ENCODE peak calls at places on chromosomes 5 and 9, in nine cellular contexts. C, O, Q, Z, G, N, T, A and P are unnamed samples.
A peak's percentile ranks its signal among the peaks of the same experiment; 100 is the strongest.

GRCh38 chr9:81522721-81523551 is 166.4 kb downstream of the TLE1 start:
- DNase-seq in C (no peak), O (no peak), Q (no peak), Z (no peak), G (no peak), N (no peak), T (peak; percentile 66), A (peak; percentile 61), P (no peak)

GRCh38 chr5:178305801-178306200 is 73.2 kb upstream of the PHYKPL start:
- DNase-seq in C (no peak), O (no peak), Q (no peak), Z (no peak), G (peak; percentile 56), N (no peak), T (no peak), A (no peak), P (no peak)

GRCh38 chr5:98904786-98905185 is 24.0 kb downstream of the CHD1 start:
- DNase-seq in C (no peak), O (no peak), Q (no peak), Z (no peak), G (no peak), N (no peak), T (peak; percentile 63), A (no peak), P (no peak)

GRCh38 chr5:170648546-170648945 is 135.0 kb upstream of the GABRP start:
- DNase-seq in C (no peak), O (no peak), Q (no peak), Z (no peak), G (no peak), N (no peak), T (peak; percentile 5), A (no peak), P (no peak)

GRCh38 chr9:113468716-113469448 is 5.4 kb downstream of the RGS3 start:
- DNase-seq in C (no peak), O (no peak), Q (no peak), Z (no peak), G (no peak), N (no peak), T (no peak), A (peak; percentile 86), P (peak; percentile 53)

GRCh38 chr5:109650451-109650850 is 39.3 kb upstream of the MAN2A1 start:
- DNase-seq in C (no peak), O (no peak), Q (no peak), Z (no peak), G (no peak), N (no peak), T (no peak), A (no peak), P (no peak)

GRCh38 chr5:168946363-168946762 is 354.6 kb downstream of the SLIT3 start:
- DNase-seq in C (no peak), O (no peak), Q (no peak), Z (no peak), G (no peak), N (no peak), T (no peak), A (no peak), P (no peak)

GRCh38 chr9:16726718-16727451 is 143.6 kb downstream of the BNC2 start:
- DNase-seq in C (no peak), O (peak; percentile 83), Q (peak; percentile 87), Z (peak; percentile 62), G (peak; percentile 78), N (no peak), T (peak; percentile 83), A (peak; percentile 65), P (peak; percentile 82)

GRCh38 chr9:91896513-91897121 is 53.4 kb downstream of the ROR2 start:
- DNase-seq in C (peak; percentile 49), O (peak; percentile 54), Q (peak; percentile 77), Z (peak; percentile 71), G (peak; percentile 40), N (no peak), T (peak; percentile 46), A (peak; percentile 78), P (peak; percentile 47)

GRCh38 chr5:158287643-158288228 is 428.8 kb upstream of the CLINT1 start:
- DNase-seq in C (no peak), O (no peak), Q (peak; percentile 28), Z (no peak), G (no peak), N (no peak), T (peak; percentile 72), A (no peak), P (no peak)

GRCh38 chr5:10518352-10518751 is 45.5 kb upstream of the ANKRD33B start:
- DNase-seq in C (no peak), O (no peak), Q (no peak), Z (no peak), G (no peak), N (no peak), T (peak; percentile 55), A (no peak), P (no peak)

GRCh38 chr9:4344946-4345345 is 45.1 kb upstream of the GLIS3 start:
- DNase-seq in C (no peak), O (no peak), Q (no peak), Z (no peak), G (no peak), N (no peak), T (no peak), A (peak; percentile 33), P (no peak)

GRCh38 chr5:90909091-90909503 is 350.5 kb downstream of the ADGRV1 start:
- DNase-seq in C (no peak), O (no peak), Q (no peak), Z (no peak), G (no peak), N (no peak), T (peak; percentile 39), A (no peak), P (peak; percentile 23)

DNA sequence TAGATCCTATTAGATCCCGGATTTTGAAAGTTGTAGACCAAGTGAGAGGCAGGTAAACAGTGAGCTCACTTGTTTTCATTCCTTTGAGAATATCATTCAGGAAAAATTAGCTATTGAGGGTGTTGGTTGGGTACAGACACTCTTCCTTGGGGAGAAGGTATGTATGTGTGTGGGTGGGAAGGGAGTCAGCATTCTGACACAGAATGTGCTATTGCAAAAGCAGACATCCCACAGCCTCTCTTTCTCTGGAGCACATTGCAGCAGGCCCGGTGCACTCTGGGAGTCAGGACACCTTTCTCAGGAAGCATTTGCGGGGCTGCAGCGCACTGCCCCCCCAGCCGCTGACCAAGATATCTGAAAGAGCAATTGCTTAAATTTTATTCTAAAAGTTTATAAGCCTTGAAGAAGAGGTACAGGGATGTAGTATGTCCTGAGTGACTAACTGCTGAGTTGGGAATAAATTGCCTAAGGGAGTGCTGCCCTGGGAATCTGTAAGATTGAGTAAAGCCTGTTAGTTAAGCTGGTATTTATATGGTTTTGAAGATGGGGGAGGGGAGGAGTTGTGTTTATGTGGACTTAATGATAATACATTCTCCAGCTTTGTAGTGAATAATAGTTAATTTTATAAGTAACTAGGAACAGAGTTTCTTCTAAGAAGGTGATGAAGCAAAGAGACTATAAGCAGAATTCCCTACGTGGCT is 5.2 kb downstream of the TNFAIP8 start:
- DNase-seq in C (no peak), O (no peak), Q (no peak), Z (no peak), G (no peak), N (no peak), T (peak; percentile 83), A (no peak), P (no peak)
- H3K4me1 ChIP-seq in C (peaks cover 56% of the 10 kb centered on the region), O (no peaks in the 10 kb centered on the region), Q (peaks cover 3% of the 10 kb centered on the region), Z (peaks cover 85% of the 10 kb centered on the region), G (peaks cover 100% of the 10 kb centered on the region), N (peaks cover 3% of the 10 kb centered on the region), T (peaks cover 20% of the 10 kb centered on the region), A (peaks cover 5% of the 10 kb centered on the region), P (peaks cover 17% of the 10 kb centered on the region)

DNA sequence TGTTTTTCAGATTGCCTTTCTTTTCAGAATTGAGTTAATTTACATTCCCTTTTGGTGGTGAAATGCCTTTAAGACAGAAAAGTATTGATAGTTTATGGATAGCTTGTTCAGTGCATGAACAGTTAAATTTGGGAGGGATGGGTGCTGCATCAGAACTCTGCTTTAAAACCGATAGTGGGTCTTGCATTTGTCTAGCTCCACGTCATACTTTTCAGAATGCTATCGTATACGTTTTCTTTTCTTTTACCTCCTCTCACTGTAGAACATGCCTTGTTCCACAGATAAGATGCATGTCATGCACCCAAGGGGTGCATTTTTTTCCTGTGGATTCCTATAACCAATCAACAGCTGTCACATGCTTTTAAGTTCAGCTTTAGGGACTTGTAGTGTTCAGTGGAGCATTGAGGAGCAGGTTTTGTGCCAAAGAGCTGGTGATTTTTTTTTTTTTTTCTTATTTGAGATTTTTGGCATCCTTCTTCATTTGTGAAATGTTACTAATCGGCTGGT is 2.3 kb downstream of the SLC44A1 start:
- DNase-seq in C (no peak), O (no peak), Q (no peak), Z (no peak), G (no peak), N (no peak), T (no peak), A (no peak), P (no peak)
- TF ChIP-seq POLR2A in C (no peak), O (no peak), Q (no peak), Z (no peak), G (no peak), N (no peak), T (no peak), A (no peak), P (no peak)

GRCh38 chr9:136587944-136588662 is 42.3 kb upstream of the NOTCH1 start:
- DNase-seq in C (peak; percentile 57), O (peak; percentile 51), Q (no peak), Z (no peak), G (no peak), N (no peak), T (no peak), A (no peak), P (no peak)

GRCh38 chr9:136587145-136587943 is 41.5 kb upstream of the NOTCH1 start:
- DNase-seq in C (peak; percentile 76), O (peak; percentile 91), Q (peak; percentile 89), Z (peak; percentile 31), G (peak; percentile 87), N (peak; percentile 26), T (peak; percentile 48), A (peak; percentile 34), P (peak; percentile 90)

GRCh38 chr9:136585531-136586120 is 39.8 kb upstream of the NOTCH1 start:
- DNase-seq in C (no peak), O (no peak), Q (no peak), Z (no peak), G (no peak), N (no peak), T (no peak), A (no peak), P (no peak)

GRCh38 chr9:136584401-136585328 is 38.8 kb upstream of the NOTCH1 start:
- DNase-seq in C (no peak), O (peak; percentile 68), Q (peak; percentile 83), Z (peak; percentile 35), G (no peak), N (no peak), T (no peak), A (peak; percentile 42), P (no peak)

GRCh38 chr9:136586391-136586790 is 40.5 kb upstream of the NOTCH1 start:
- DNase-seq in C (no peak), O (no peak), Q (no peak), Z (no peak), G (no peak), N (no peak), T (no peak), A (no peak), P (no peak)
- H3K4me1 ChIP-seq in C (peaks cover 42% of the 10 kb centered on the region), O (peaks cover 24% of the 10 kb centered on the region), Q (peaks cover 26% of the 10 kb centered on the region), Z (peaks cover 54% of the 10 kb centered on the region), G (peaks cover 83% of the 10 kb centered on the region), N (peaks cover 21% of the 10 kb centered on the region), T (peaks cover 6% of the 10 kb centered on the region), A (peaks cover 24% of the 10 kb centered on the region), P (peaks cover 70% of the 10 kb centered on the region)

GRCh38 chr5:76755779-76756637 is 40.1 kb downstream of the F2R start:
- DNase-seq in C (no peak), O (no peak), Q (no peak), Z (no peak), G (no peak), N (no peak), T (no peak), A (no peak), P (no peak)
- TF ChIP-seq POLR2A in C (no peak), O (no peak), Q (no peak), Z (no peak), G (no peak), N (no peak), T (no peak), A (no peak), P (no peak)